ENCODE peak calls at places on chromosomes 11 and 22, in seven cellular contexts. One of them, this sample, is unnamed.

GRCh38 chr11:125494033-125494364 is 2.1 kb downstream of the FEZ1 start:
- DNase-seq in transverse colon: no peak
- DNase-seq in tibial nerve: no peak
- DNase-seq in gastrocnemius medialis: no peak
- DNase-seq in K562: no peak
- DNase-seq in breast epithelium: no peak
- DNase-seq in stomach: no peak
- DNase-seq in this sample: no peak

GRCh38 chr11:124441081-124441480 is 4.4 kb downstream of the OR8B8 start:
- DNase-seq in transverse colon: no peak
- DNase-seq in tibial nerve: no peak
- DNase-seq in gastrocnemius medialis: no peak
- DNase-seq in K562: no peak
- DNase-seq in breast epithelium: no peak
- DNase-seq in stomach: no peak
- DNase-seq in this sample: no peak

GRCh38 chr11:22130462-22131053 is 62.3 kb upstream of the ANO5 start:
- DNase-seq in transverse colon: no peak
- DNase-seq in tibial nerve: no peak
- DNase-seq in gastrocnemius medialis: no peak
- DNase-seq in K562: no peak
- DNase-seq in breast epithelium: no peak
- DNase-seq in stomach: no peak
- DNase-seq in this sample: no peak

GRCh38 chr11:125081098-125081798 is 18.1 kb downstream of the SLC37A2 start:
- DNase-seq in transverse colon: no peak
- DNase-seq in tibial nerve: no peak
- DNase-seq in gastrocnemius medialis: no peak
- DNase-seq in K562: no peak
- DNase-seq in breast epithelium: no peak
- DNase-seq in stomach: no peak
- DNase-seq in this sample: no peak

GRCh38 chr11:17989306-17989705 is 23.5 kb downstream of the SERGEF start:
- DNase-seq in transverse colon: no peak
- DNase-seq in tibial nerve: no peak
- DNase-seq in gastrocnemius medialis: no peak
- DNase-seq in K562: no peak
- DNase-seq in breast epithelium: no peak
- DNase-seq in stomach: no peak
- DNase-seq in this sample: no peak

GRCh38 chr11:118128821-118129474 is 23.7 kb downstream of the SCN4B start:
- DNase-seq in transverse colon: no peak
- DNase-seq in tibial nerve: no peak
- DNase-seq in gastrocnemius medialis: no peak
- DNase-seq in K562: no peak
- DNase-seq in breast epithelium: no peak
- DNase-seq in stomach: no peak
- DNase-seq in this sample: no peak

GRCh38 chr22:32971252-32971651 is 86.9 kb downstream of the SYN3 start:
- DNase-seq in transverse colon: no peak
- DNase-seq in tibial nerve: no peak
- DNase-seq in gastrocnemius medialis: no peak
- DNase-seq in K562: no peak
- DNase-seq in breast epithelium: no peak
- DNase-seq in stomach: no peak
- DNase-seq in this sample: no peak

GRCh38 chr11:108206969-108207682 is 15.3 kb downstream of the NPAT start:
- DNase-seq in transverse colon: no peak
- DNase-seq in tibial nerve: no peak
- DNase-seq in gastrocnemius medialis: no peak
- DNase-seq in K562: no peak
- DNase-seq in breast epithelium: no peak
- DNase-seq in stomach: no peak
- DNase-seq in this sample: no peak

GRCh38 chr11:15969281-15969680 is 387.1 kb downstream of the SOX6 start:
- DNase-seq in transverse colon: peak
- DNase-seq in tibial nerve: peak
- DNase-seq in gastrocnemius medialis: peak
- DNase-seq in K562: peak
- DNase-seq in breast epithelium: no peak
- DNase-seq in stomach: peak
- DNase-seq in this sample: no peak

GRCh38 chr11:89633125-89633695 is 76.9 kb upstream of the TRIM77 start:
- DNase-seq in transverse colon: no peak
- DNase-seq in tibial nerve: no peak
- DNase-seq in gastrocnemius medialis: no peak
- DNase-seq in K562: no peak
- DNase-seq in breast epithelium: no peak
- DNase-seq in stomach: no peak
- DNase-seq in this sample: no peak

GRCh38 chr11:101407324-101407723 is 176.5 kb downstream of the TRPC6 start:
- DNase-seq in transverse colon: peak
- DNase-seq in tibial nerve: no peak
- DNase-seq in gastrocnemius medialis: no peak
- DNase-seq in K562: no peak
- DNase-seq in breast epithelium: no peak
- DNase-seq in stomach: no peak
- DNase-seq in this sample: no peak

GRCh38 chr11:68998390-68998911 is 14.6 kb downstream of the MRGPRF start:
- DNase-seq in transverse colon: peak
- DNase-seq in tibial nerve: peak
- DNase-seq in gastrocnemius medialis: no peak
- DNase-seq in K562: no peak
- DNase-seq in breast epithelium: peak
- DNase-seq in stomach: no peak
- DNase-seq in this sample: no peak

GRCh38 chr11:130534525-130534924 is 86.1 kb downstream of the ADAMTS15 start:
- DNase-seq in transverse colon: no peak
- DNase-seq in tibial nerve: no peak
- DNase-seq in gastrocnemius medialis: no peak
- DNase-seq in K562: no peak
- DNase-seq in breast epithelium: no peak
- DNase-seq in stomach: no peak
- DNase-seq in this sample: no peak

GRCh38 chr11:93963072-93963471 is 58.1 kb upstream of the HEPHL1 start:
- DNase-seq in transverse colon: no peak
- DNase-seq in tibial nerve: no peak
- DNase-seq in gastrocnemius medialis: no peak
- DNase-seq in K562: no peak
- DNase-seq in breast epithelium: no peak
- DNase-seq in stomach: no peak
- DNase-seq in this sample: no peak

GRCh38 chr11:40306938-40307548 is 1152.4 kb downstream of the LRRC4C start:
- DNase-seq in transverse colon: no peak
- DNase-seq in tibial nerve: no peak
- DNase-seq in gastrocnemius medialis: no peak
- DNase-seq in K562: peak
- DNase-seq in breast epithelium: no peak
- DNase-seq in stomach: no peak
- DNase-seq in this sample: no peak

GRCh38 chr11:19646308-19646707 is 66.3 kb upstream of the NAV2 start:
- DNase-seq in transverse colon: no peak
- DNase-seq in tibial nerve: no peak
- DNase-seq in gastrocnemius medialis: no peak
- DNase-seq in K562: no peak
- DNase-seq in breast epithelium: no peak
- DNase-seq in stomach: no peak
- DNase-seq in this sample: no peak

GRCh38 chr11:134643519-134644042 is 231.5 kb upstream of the B3GAT1 start:
- DNase-seq in transverse colon: no peak
- DNase-seq in tibial nerve: no peak
- DNase-seq in gastrocnemius medialis: no peak
- DNase-seq in K562: no peak
- DNase-seq in breast epithelium: no peak
- DNase-seq in stomach: no peak
- DNase-seq in this sample: no peak

GRCh38 chr22:38513063-38513462 is 7.0 kb upstream of the DDX17 start:
- DNase-seq in transverse colon: peak
- DNase-seq in tibial nerve: no peak
- DNase-seq in gastrocnemius medialis: no peak
- DNase-seq in K562: peak
- DNase-seq in breast epithelium: no peak
- DNase-seq in stomach: no peak
- DNase-seq in this sample: no peak
- H3K27ac ChIP-seq in transverse colon: no peak
- H3K27ac ChIP-seq in tibial nerve: no peak
- H3K27ac ChIP-seq in gastrocnemius medialis: no peak
- H3K27ac ChIP-seq in K562: no peak
- H3K27ac ChIP-seq in breast epithelium: no peak
- H3K27ac ChIP-seq in stomach: no peak
- H3K27ac ChIP-seq in this sample: no peak

DNA sequence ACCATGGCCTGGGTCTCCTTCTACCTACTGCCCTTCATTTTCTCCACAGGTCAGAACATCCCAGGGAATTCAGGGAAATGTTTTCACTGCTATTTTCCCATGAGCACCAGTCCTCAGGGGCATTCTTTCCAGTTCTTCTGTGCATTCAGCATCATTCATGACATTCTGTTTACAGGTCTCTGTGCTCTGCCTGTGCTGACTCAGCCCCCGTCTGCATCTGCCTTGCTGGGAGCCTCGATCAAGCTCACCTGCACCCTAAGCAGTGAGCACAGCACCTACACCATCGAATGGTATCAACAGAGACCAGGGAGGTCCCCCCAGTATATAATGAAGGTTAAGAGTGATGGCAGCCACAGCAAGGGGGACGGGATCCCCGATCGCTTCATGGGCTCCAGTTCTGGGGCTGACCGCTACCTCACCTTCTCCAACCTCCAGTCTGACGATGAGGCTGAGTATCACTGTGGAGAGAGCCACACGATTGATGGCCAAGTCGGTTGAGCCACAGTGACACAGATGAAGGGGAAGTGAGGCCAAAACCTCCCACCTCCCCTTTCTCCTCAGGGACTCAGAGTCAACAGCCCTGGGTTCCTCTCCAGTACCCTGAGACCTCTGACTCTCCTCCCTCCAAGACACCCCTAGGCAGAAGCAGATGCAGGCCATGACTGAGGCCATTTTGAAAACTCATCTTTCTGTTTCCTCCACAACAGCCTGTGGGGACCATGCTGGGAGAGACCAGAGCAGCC is 15.9 kb upstream of the IGLL5 start:
- DNase-seq in transverse colon: no peak
- DNase-seq in tibial nerve: no peak
- DNase-seq in gastrocnemius medialis: no peak
- DNase-seq in K562: no peak
- DNase-seq in breast epithelium: no peak
- DNase-seq in stomach: no peak
- DNase-seq in this sample: no peak
- TF ChIP-seq POLR2A in transverse colon: no peak
- TF ChIP-seq POLR2A in tibial nerve: no peak
- TF ChIP-seq POLR2A in gastrocnemius medialis: no peak
- TF ChIP-seq POLR2A in K562: no peak
- TF ChIP-seq POLR2A in breast epithelium: no peak
- TF ChIP-seq POLR2A in stomach: no peak
- TF ChIP-seq POLR2A in this sample: no peak

DNA sequence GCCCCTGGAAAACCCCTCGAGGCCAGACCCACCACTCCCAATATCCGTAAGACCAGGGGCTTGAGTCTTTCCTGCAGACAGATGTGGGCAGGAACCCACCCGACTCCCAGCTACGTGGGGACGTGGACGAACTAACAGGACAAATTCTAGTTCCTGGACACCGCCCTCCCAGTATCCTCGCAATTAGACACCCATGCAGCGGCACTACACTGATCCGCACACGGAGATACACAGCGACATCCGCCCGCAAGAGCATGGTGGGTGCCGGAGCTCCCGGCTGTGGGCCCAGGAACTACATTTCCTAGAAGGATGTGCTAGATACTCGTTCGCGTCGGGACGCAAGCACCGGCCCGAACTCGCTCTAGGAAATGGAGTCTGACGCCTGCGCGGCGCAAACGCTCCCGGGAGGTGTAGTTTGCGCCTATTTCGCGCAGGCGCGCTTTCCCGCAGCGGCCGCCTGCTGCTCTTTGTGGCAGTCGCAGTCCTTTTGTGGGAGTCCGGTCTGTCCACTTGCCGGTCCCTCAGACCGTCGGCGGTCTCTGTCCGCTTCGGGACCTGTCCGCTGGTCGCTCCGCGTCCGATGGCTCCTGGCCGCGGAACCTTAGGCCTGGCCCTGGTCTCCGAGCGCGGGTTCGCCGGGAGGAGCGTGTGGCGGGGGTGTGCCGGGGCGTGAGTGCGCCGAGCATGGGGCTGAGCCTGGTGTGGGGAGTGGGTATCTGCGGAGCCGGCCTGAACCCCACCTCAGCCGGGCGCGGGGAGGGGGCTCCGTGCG is at the start of gene ZNF74:
- DNase-seq in transverse colon: peak
- DNase-seq in tibial nerve: peak
- DNase-seq in gastrocnemius medialis: peak
- DNase-seq in K562: peak
- DNase-seq in breast epithelium: peak
- DNase-seq in stomach: peak
- DNase-seq in this sample: peak
- H3K27ac ChIP-seq in transverse colon: peak
- H3K27ac ChIP-seq in tibial nerve: peak
- H3K27ac ChIP-seq in gastrocnemius medialis: peak
- H3K27ac ChIP-seq in K562: peak
- H3K27ac ChIP-seq in breast epithelium: peak
- H3K27ac ChIP-seq in stomach: peak
- H3K27ac ChIP-seq in this sample: peak

DNA sequence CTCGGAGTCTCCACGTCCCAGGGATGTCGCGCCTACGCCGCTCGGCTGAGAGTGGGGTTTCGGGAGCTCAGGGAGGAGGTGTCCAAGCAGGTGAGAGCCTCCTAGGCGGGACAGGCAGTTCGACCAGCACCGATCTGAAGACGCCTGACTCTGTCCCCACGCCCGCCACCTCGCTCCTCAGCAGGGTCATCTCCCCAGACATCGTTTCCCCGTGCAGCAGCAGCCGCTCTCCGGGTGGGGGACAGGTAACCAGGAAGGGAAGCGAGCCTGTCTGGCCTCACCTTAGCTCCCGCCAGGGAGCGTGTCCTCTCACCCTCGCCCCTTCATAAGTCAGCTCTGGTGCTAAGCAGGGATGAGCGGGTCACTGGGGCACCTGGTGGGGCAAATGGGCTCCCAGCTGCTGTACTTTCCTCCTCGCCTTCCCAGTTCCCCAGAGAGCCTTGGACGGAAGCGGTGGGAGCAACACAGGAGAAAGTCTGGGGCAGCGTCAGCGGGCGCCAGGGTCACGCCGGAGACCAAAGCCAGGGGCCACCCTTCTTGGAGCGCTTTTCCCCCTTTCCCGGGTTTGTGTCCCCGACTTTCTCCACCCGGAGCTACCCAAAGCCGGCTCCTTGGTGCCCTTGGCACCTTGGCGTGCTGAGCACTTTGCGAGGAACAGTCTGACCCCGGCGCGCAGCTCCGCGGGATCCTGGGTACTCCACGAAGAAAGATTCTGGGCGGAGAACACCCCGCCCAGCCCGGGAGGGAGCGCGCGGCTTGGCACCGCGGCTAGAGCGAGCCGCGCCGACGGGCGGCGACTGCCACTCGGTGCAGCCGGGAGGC is 1.6 kb downstream of the SPON1 start:
- DNase-seq in transverse colon: peak
- DNase-seq in tibial nerve: no peak
- DNase-seq in gastrocnemius medialis: no peak
- DNase-seq in K562: no peak
- DNase-seq in breast epithelium: no peak
- DNase-seq in stomach: no peak
- DNase-seq in this sample: no peak
- TF ChIP-seq POLR2A in transverse colon: peak
- TF ChIP-seq POLR2A in tibial nerve: no peak
- TF ChIP-seq POLR2A in gastrocnemius medialis: no peak
- TF ChIP-seq POLR2A in K562: no peak
- TF ChIP-seq POLR2A in breast epithelium: no peak
- TF ChIP-seq POLR2A in stomach: no peak
- TF ChIP-seq POLR2A in this sample: no peak

This sample was measured in HCT116.